ENCODE peak calls at places on chromosomes 1 and 21, in five cellular contexts. One of them, this sample, is unnamed. For H3K9me3, the result is how much of the 10 kb centered on the place peaks cover.

GRCh38 chr1:28208818-28209441 is 23.9 kb downstream of the DNAJC8 start:
- DNase-seq in tibial artery: no peak
- DNase-seq in left lung: no peak
- DNase-seq in A673: peak
- DNase-seq in AG04450: peak
- DNase-seq in this sample: no peak

GRCh38 chr1:187621961-187622360 is 793.2 kb downstream of the PLA2G4A start:
- DNase-seq in A673: no peak
- DNase-seq in AG04450: no peak
- DNase-seq in left lung: no peak
- DNase-seq in tibial artery: no peak
- DNase-seq in this sample: no peak

GRCh38 chr21:26833460-26833939 is 11.7 kb downstream of the ADAMTS1 start:
- DNase-seq in left lung: no peak
- DNase-seq in AG04450: no peak
- DNase-seq in A673: no peak
- DNase-seq in tibial artery: peak
- DNase-seq in this sample: peak

GRCh38 chr1:246416261-246416660 is 90.8 kb downstream of the SMYD3 start:
- DNase-seq in left lung: no peak
- DNase-seq in A673: no peak
- DNase-seq in tibial artery: no peak
- DNase-seq in AG04450: no peak
- DNase-seq in this sample: no peak

GRCh38 chr1:214603819-214604252 is 841 bp downstream of the CENPF start:
- DNase-seq in AG04450: no peak
- DNase-seq in left lung: peak
- DNase-seq in A673: peak
- DNase-seq in tibial artery: no peak
- DNase-seq in this sample: no peak

GRCh38 chr1:220827445-220828210 is 40.9 kb downstream of the MTARC1 start:
- DNase-seq in left lung: no peak
- DNase-seq in AG04450: no peak
- DNase-seq in A673: no peak
- DNase-seq in tibial artery: no peak
- DNase-seq in this sample: no peak

GRCh38 chr1:115182012-115182715 is 92.9 kb upstream of the TSPAN2 start:
- DNase-seq in tibial artery: no peak
- DNase-seq in AG04450: no peak
- DNase-seq in left lung: no peak
- DNase-seq in A673: no peak
- DNase-seq in this sample: no peak

GRCh38 chr1:232532901-232533300 is 97.0 kb downstream of the SIPA1L2 start:
- DNase-seq in tibial artery: no peak
- DNase-seq in left lung: no peak
- DNase-seq in AG04450: no peak
- DNase-seq in A673: no peak
- DNase-seq in this sample: no peak

GRCh38 chr1:168439451-168440375 is 104.1 kb downstream of the XCL2 start:
- DNase-seq in AG04450: peak
- DNase-seq in A673: peak
- DNase-seq in left lung: no peak
- DNase-seq in tibial artery: peak
- DNase-seq in this sample: peak

GRCh38 chr21:46117586-46118304 is 19.8 kb downstream of the COL6A2 start:
- DNase-seq in AG04450: no peak
- DNase-seq in A673: no peak
- DNase-seq in left lung: no peak
- DNase-seq in tibial artery: no peak
- DNase-seq in this sample: peak

GRCh38 chr21:15034126-15034848 is 30.5 kb downstream of the NRIP1 start:
- DNase-seq in AG04450: no peak
- DNase-seq in tibial artery: no peak
- DNase-seq in left lung: no peak
- DNase-seq in A673: peak
- DNase-seq in this sample: no peak

GRCh38 chr1:150763631-150764223 is 1.9 kb downstream of the CTSS start:
- DNase-seq in AG04450: no peak
- DNase-seq in A673: no peak
- DNase-seq in left lung: no peak
- DNase-seq in tibial artery: no peak
- DNase-seq in this sample: no peak

GRCh38 chr1:21939650-21940374 is 2.7 kb upstream of the HSPG2 start:
- DNase-seq in left lung: peak
- DNase-seq in AG04450: peak
- DNase-seq in A673: peak
- DNase-seq in tibial artery: peak
- DNase-seq in this sample: peak

GRCh38 chr1:169692766-169693460 is 18.5 kb downstream of the SELL start:
- DNase-seq in left lung: no peak
- DNase-seq in AG04450: no peak
- DNase-seq in tibial artery: no peak
- DNase-seq in A673: no peak
- DNase-seq in this sample: no peak

GRCh38 chr1:244653439-244654283 is 735 bp downstream of the DESI2 start:
- DNase-seq in left lung: peak
- DNase-seq in AG04450: no peak
- DNase-seq in A673: peak
- DNase-seq in tibial artery: peak
- DNase-seq in this sample: no peak

GRCh38 chr1:228999776-229000175 is 264.5 kb downstream of the RHOU start:
- DNase-seq in tibial artery: no peak
- DNase-seq in AG04450: no peak
- DNase-seq in left lung: no peak
- DNase-seq in A673: no peak
- DNase-seq in this sample: no peak

GRCh38 chr1:27744556-27744955 is 18.8 kb downstream of the FAM76A start:
- DNase-seq in AG04450: no peak
- DNase-seq in A673: no peak
- DNase-seq in tibial artery: no peak
- DNase-seq in left lung: no peak
- DNase-seq in this sample: no peak

GRCh38 chr1:160997323-160998038 is 23.5 kb downstream of the F11R start:
- DNase-seq in A673: peak
- DNase-seq in AG04450: no peak
- DNase-seq in tibial artery: no peak
- DNase-seq in left lung: no peak
- DNase-seq in this sample: peak

GRCh38 chr1:151990856-151991198 is 2.8 kb downstream of the S100A10 start:
- DNase-seq in AG04450: no peak
- DNase-seq in A673: no peak
- DNase-seq in tibial artery: no peak
- DNase-seq in left lung: no peak
- DNase-seq in this sample: peak

GRCh38 chr1:102919659-102920058 is 188.7 kb downstream of the COL11A1 start:
- DNase-seq in tibial artery: no peak
- DNase-seq in AG04450: no peak
- DNase-seq in left lung: no peak
- DNase-seq in A673: no peak
- DNase-seq in this sample: no peak

GRCh38 chr1:85563139-85563538 is 17.4 kb upstream of the CCN1 start:
- DNase-seq in AG04450: no peak
- DNase-seq in tibial artery: no peak
- DNase-seq in A673: no peak
- DNase-seq in left lung: no peak
- DNase-seq in this sample: no peak

GRCh38 chr1:151972533-151973270 is 21.0 kb downstream of the S100A10 start:
- DNase-seq in left lung: no peak
- DNase-seq in AG04450: no peak
- DNase-seq in tibial artery: no peak
- DNase-seq in A673: peak
- DNase-seq in this sample: no peak

GRCh38 chr1:3790501-3790923 is 5.8 kb downstream of the LRRC47 start:
- DNase-seq in tibial artery: no peak
- DNase-seq in AG04450: no peak
- DNase-seq in A673: no peak
- DNase-seq in left lung: peak
- DNase-seq in this sample: no peak

DNA sequence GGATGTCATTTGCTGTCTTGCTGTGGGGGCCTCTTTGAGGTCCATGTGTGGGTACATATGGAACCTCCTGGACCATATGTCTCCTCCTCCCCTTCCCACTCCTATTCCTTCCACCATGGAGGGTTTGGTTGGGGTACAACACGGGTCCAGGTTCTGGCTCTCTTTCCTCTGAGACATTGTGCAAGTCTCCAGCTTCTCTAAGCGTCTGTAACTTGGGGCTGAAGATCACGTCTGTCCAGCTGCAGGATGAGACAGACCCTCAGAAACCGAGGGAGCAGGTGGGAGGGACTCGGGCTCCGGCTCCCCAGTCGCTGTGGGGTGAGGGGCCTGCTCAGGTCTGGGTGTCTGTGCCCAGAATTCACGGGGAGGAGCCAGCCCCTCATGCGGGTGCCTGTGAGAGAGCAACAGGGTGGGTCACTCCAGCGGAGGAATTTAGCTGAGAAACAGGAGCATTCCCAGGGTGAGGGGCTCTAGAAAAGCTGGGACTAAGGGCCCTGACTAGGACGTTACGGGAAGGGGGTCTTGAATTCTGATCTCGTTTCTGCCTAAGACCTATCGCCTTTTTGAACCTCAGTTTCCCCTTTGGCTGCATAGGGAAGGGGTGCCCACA is 42.0 kb upstream of the DMBX1 start:
- DNase-seq in tibial artery: no peak
- DNase-seq in AG04450: no peak
- DNase-seq in A673: no peak
- DNase-seq in left lung: no peak
- DNase-seq in this sample: no peak
- H3K27ac ChIP-seq in tibial artery: no peak
- H3K27ac ChIP-seq in AG04450: no peak
- H3K27ac ChIP-seq in A673: no peak
- H3K27ac ChIP-seq in left lung: no peak
- H3K27ac ChIP-seq in this sample: no peak

DNA sequence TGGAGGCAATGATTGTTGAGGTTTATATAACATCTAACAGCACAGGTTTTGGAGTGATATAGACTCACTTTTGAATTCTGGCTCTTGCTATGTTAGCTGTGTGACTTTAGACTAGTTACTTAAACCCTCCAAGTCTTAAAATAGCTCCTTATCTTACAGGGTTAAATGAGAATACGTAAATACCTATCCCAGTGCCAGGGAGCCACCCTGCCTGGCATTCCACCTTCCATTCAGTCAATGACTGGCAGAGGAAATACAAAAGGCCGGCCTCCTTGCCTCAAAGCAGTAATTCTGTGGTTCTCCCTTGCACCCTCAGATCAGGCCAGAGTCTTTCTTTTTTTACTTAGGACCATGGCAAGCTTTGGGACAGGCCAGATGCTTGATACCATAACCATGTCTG is 31.8 kb downstream of the DBT start:
- DNase-seq in AG04450: no peak
- DNase-seq in tibial artery: no peak
- DNase-seq in left lung: no peak
- DNase-seq in A673: no peak
- DNase-seq in this sample: no peak
- TF ChIP-seq CTCF in AG04450: no peak
- TF ChIP-seq CTCF in tibial artery: no peak
- TF ChIP-seq CTCF in left lung: no peak
- TF ChIP-seq CTCF in A673: no peak
- TF ChIP-seq CTCF in this sample: no peak

DNA sequence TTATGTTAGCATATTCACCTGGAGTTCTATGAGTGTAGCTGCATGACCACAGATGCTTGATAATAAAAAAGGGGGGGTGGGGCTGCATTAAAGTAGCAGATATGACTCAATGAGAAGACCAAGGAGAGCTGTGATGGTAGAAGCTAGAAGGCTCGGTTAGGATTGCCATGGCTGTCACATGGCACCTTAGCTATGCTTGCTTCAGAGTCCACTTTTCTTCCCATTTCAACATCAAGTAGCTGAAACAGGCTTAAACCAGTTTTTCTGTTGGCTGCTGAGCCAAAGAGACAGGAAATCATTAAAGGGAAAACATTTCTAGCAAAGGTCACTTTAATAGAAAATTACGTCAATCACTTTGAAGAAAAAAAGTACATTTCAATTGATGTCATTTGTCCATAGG is 488.3 kb upstream of the PRMT6 start:
- DNase-seq in AG04450: no peak
- DNase-seq in A673: peak
- DNase-seq in tibial artery: no peak
- DNase-seq in left lung: no peak
- DNase-seq in this sample: no peak
- H3K9me3 ChIP-seq in AG04450: under half
- H3K9me3 ChIP-seq in A673: under half
- H3K9me3 ChIP-seq in tibial artery: under half
- H3K9me3 ChIP-seq in left lung: under half
- H3K9me3 ChIP-seq in this sample: under half

DNA sequence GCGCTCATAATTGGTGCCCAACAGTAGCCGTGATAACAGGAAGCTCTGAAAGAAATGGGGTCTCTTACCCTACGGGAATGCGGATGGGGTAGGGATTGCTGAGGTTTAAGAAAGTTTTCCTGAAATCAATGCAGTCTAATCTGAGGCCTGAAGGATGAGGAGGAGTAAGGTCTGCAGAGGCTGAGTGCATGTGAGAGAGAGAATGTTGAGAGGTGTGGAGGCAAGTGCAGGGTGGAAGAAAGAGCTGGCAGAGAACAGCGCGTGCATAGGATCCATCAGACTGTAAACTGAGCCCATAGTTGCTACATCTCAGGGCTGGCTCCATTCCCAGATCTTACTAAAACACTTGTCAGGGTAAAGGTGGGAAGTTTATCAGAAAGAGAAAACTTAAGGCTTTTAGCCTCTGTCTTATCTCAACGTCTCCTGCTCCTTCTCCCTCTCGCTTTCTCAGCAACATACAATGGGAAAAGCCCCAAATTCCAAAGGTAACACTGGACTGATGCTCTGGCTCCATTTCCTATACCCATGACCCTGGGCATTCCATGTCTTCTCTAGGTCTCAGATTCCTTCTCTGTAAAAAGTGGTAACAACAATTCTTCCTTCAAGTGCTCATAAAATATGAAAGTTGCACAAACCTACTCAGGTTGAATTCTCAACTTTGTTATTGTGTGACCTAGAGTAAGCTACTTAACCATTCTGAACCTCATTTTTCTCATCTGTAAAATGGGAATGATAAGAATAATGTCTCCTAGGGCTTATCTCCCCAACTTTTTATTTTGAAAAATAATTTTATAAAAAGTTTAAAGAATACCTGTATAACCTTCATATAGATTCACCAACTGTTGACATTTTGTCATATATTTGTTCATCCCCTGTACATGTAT is 75.2 kb downstream of the SH3GLB1 start:
- DNase-seq in AG04450: no peak
- DNase-seq in A673: no peak
- DNase-seq in left lung: no peak
- DNase-seq in tibial artery: no peak
- DNase-seq in this sample: no peak
- H3K27ac ChIP-seq in AG04450: no peak
- H3K27ac ChIP-seq in A673: no peak
- H3K27ac ChIP-seq in left lung: no peak
- H3K27ac ChIP-seq in tibial artery: no peak
- H3K27ac ChIP-seq in this sample: no peak

GRCh38 chr1:52127181-52128175 is 14.4 kb upstream of the ZFYVE9 start:
- DNase-seq in tibial artery: no peak
- DNase-seq in A673: peak
- DNase-seq in left lung: no peak
- DNase-seq in AG04450: peak
- DNase-seq in this sample: no peak
- TF ChIP-seq CTCF in tibial artery: peak
- TF ChIP-seq CTCF in A673: peak
- TF ChIP-seq CTCF in left lung: peak
- TF ChIP-seq CTCF in AG04450: peak
- TF ChIP-seq CTCF in this sample: peak